ENCODE peak calls at places on chromosome 14, in ten cellular contexts. W is lower leg skin, F is AG10803, Z is tibial nerve, Y is AG09309, X is cardiac fibroblast, M is OCI-LY7, T is astrocyte, H is cardiac muscle cell, G is breast epithelium. K is an unnamed sample.

GRCh38 chr14:55416866-55417265 is 5.2 kb upstream of the ATG14 start:
- DNase-seq in W (no peak), F (no peak), Z (no peak), Y (no peak), X (peak), M (peak), T (no peak), H (peak), G (no peak), K (peak)

GRCh38 chr14:89425931-89426330 is 8.9 kb upstream of the FOXN3 start:
- DNase-seq in W (no peak), F (peak), Z (no peak), Y (peak), X (peak), M (no peak), T (peak), H (no peak), G (no peak), K (peak)

GRCh38 chr14:101761881-101762529 is 496 bp downstream of the PPP2R5C start:
- DNase-seq in W (peak), F (no peak), Z (no peak), Y (no peak), X (peak), M (peak), T (no peak), H (peak), G (no peak), K (no peak)

GRCh38 chr14:29458547-29458946 is 469.1 kb downstream of the PRKD1 start:
- DNase-seq in W (no peak), F (no peak), Z (no peak), Y (no peak), X (no peak), M (no peak), T (peak), H (no peak), G (no peak), K (no peak)

GRCh38 chr14:69079188-69079742 is 73.7 kb downstream of the DCAF5 start:
- DNase-seq in W (no peak), F (peak), Z (no peak), Y (no peak), X (peak), M (no peak), T (peak), H (no peak), G (no peak), K (peak)

GRCh38 chr14:99133563-99134332 is 138.2 kb downstream of the BCL11B start:
- DNase-seq in W (peak), F (no peak), Z (no peak), Y (no peak), X (no peak), M (no peak), T (no peak), H (no peak), G (peak), K (no peak)

GRCh38 chr14:36884049-36884448 is 222.4 kb downstream of the PAX9 start:
- DNase-seq in W (no peak), F (no peak), Z (no peak), Y (no peak), X (no peak), M (no peak), T (no peak), H (no peak), G (no peak), K (no peak)

GRCh38 chr14:74469548-74470518 is 23.3 kb downstream of the NPC2 start:
- DNase-seq in W (no peak), F (no peak), Z (no peak), Y (no peak), X (no peak), M (no peak), T (no peak), H (no peak), G (no peak), K (no peak)

GRCh38 chr14:70893842-70894237 is 13.4 kb upstream of the PCNX1 start:
- DNase-seq in W (no peak), F (no peak), Z (no peak), Y (no peak), X (no peak), M (no peak), T (no peak), H (no peak), G (no peak), K (no peak)

GRCh38 chr14:70665448-70666363 is 24.0 kb downstream of the TTC9 start:
- DNase-seq in W (no peak), F (peak), Z (no peak), Y (no peak), X (no peak), M (peak), T (no peak), H (no peak), G (peak), K (no peak)

GRCh38 chr14:67719866-67720265 is 18.2 kb downstream of the RDH12 start:
- DNase-seq in W (no peak), F (no peak), Z (no peak), Y (no peak), X (no peak), M (no peak), T (no peak), H (no peak), G (no peak), K (peak)

GRCh38 chr14:100341301-100342031 is 18.3 kb downstream of the SLC25A47 start:
- DNase-seq in W (peak), F (peak), Z (no peak), Y (peak), X (peak), M (peak), T (peak), H (no peak), G (no peak), K (peak)

GRCh38 chr14:87745507-87746118 is 247.4 kb downstream of the GALC start:
- DNase-seq in W (no peak), F (peak), Z (no peak), Y (no peak), X (peak), M (peak), T (peak), H (peak), G (no peak), K (peak)

GRCh38 chr14:87916886-87917275 is 76.1 kb downstream of the GALC start:
- DNase-seq in W (no peak), F (no peak), Z (no peak), Y (no peak), X (no peak), M (no peak), T (no peak), H (no peak), G (no peak), K (no peak)

GRCh38 chr14:73526036-73526984 is 10.6 kb upstream of the ACOT1 start:
- DNase-seq in W (no peak), F (peak), Z (no peak), Y (no peak), X (peak), M (no peak), T (peak), H (no peak), G (peak), K (no peak)

GRCh38 chr14:31206536-31207286 is 882 bp downstream of the HECTD1 start:
- DNase-seq in W (peak), F (peak), Z (no peak), Y (no peak), X (peak), M (peak), T (peak), H (peak), G (no peak), K (peak)

GRCh38 chr14:49999216-49999761 is 106.4 kb downstream of the ARF6 start:
- DNase-seq in W (peak), F (peak), Z (peak), Y (no peak), X (peak), M (peak), T (peak), H (no peak), G (peak), K (peak)

GRCh38 chr14:96097752-96098151 is 58.6 kb downstream of the C14orf132 start:
- DNase-seq in W (peak), F (no peak), Z (no peak), Y (no peak), X (no peak), M (no peak), T (no peak), H (no peak), G (no peak), K (no peak)

DNA sequence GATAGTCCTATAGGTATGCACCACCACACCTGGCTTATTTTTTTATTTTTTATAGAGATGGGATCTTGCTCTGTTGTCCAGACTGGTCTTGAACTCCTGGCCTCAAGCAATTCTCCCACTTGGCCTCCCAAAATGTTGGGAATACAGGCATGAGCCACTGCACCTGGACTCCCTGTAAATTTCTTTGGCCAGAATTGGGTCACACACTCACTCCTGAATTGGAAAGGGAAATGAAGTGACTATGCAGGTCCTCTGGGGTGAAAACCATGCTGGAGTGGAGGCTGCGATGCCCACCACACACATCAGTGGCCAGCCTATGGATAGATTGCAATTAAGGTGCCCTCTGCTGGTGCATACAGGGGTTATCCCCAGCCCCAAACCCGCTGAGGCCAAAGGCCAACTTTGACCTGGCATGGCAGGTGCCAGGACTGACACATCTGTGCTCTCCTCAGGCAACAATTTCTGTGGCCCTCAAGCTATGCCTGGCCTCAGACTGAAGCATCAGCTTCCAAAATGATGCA is 125.6 kb downstream of the SLC38A6 start:
- DNase-seq in W (no peak), F (no peak), Z (no peak), Y (no peak), X (no peak), M (peak), T (no peak), H (no peak), G (no peak), K (no peak)
- TF ChIP-seq CTCF in W (no peak), F (peak), Z (no peak), Y (peak), X (peak), M (peak), T (peak), H (peak), G (no peak), K (peak)

GRCh38 chr14:57753821-57754220 is 112.1 kb downstream of the SLC35F4 start:
- DNase-seq in W (no peak), F (no peak), Z (no peak), Y (no peak), X (no peak), M (no peak), T (no peak), H (no peak), G (no peak), K (no peak)
- H3K4me3 ChIP-seq in W (no peak), F (no peak), Z (no peak), Y (no peak), X (no peak), M (no peak), T (no peak), H (no peak), G (no peak), K (no peak)

GRCh38 chr14:75885829-75886228 is 96.0 kb downstream of the TGFB3 start:
- DNase-seq in W (no peak), F (peak), Z (no peak), Y (no peak), X (peak), M (no peak), T (peak), H (no peak), G (no peak), K (peak)

GRCh38 chr14:75881986-75882385 is 99.8 kb downstream of the TGFB3 start:
- DNase-seq in W (no peak), F (peak), Z (no peak), Y (no peak), X (no peak), M (no peak), T (no peak), H (no peak), G (no peak), K (no peak)

GRCh38 chr14:75886661-75887348 is 95.0 kb downstream of the TGFB3 start:
- DNase-seq in W (no peak), F (peak), Z (no peak), Y (no peak), X (peak), M (no peak), T (no peak), H (no peak), G (no peak), K (peak)

GRCh38 chr14:75880512-75880911 is 101.3 kb downstream of the TGFB3 start:
- DNase-seq in W (no peak), F (no peak), Z (no peak), Y (no peak), X (no peak), M (no peak), T (no peak), H (no peak), G (no peak), K (no peak)

GRCh38 chr14:75884198-75884611 is 97.6 kb downstream of the TGFB3 start:
- DNase-seq in W (no peak), F (peak), Z (no peak), Y (peak), X (peak), M (no peak), T (peak), H (no peak), G (no peak), K (peak)
- TF ChIP-seq CTCF in W (no peak), F (peak), Z (no peak), Y (peak), X (peak), M (peak), T (peak), H (peak), G (no peak), K (peak)

GRCh38 chr14:91866511-91867295 is 633 bp downstream of the TC2N start:
- DNase-seq in W (no peak), F (no peak), Z (no peak), Y (no peak), X (no peak), M (no peak), T (no peak), H (no peak), G (no peak), K (no peak)
- H3K4me3 ChIP-seq in W (no peak), F (no peak), Z (peak), Y (no peak), X (no peak), M (no peak), T (no peak), H (no peak), G (no peak), K (no peak)

GRCh38 chr14:32513571-32514009 is 184.5 kb downstream of the AKAP6 start:
- DNase-seq in W (no peak), F (peak), Z (no peak), Y (no peak), X (peak), M (no peak), T (no peak), H (no peak), G (no peak), K (peak)
- TF ChIP-seq CTCF in W (no peak), F (peak), Z (peak), Y (peak), X (peak), M (peak), T (peak), H (peak), G (peak), K (peak)

DNA sequence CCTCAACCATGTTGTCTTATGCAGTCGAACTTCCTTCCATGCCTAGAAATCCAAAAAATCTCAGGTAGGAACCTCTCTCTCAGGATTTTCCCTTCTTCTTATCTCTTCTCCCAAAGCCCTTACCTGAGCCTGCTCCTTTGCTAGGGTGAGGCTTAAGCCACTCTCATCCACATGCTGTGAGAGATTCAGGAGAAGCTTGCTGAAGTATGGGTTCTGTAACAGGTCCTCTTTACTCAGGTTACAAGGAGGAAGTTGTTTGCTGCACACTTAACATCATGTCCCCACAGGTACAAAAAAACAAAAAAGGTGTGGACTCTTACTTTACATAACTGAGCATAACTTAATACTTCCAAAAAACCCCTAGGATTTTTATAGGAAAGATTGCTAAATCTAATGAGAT is 4.5 kb downstream of the HAUS4 start:
- DNase-seq in W (peak), F (no peak), Z (no peak), Y (no peak), X (no peak), M (no peak), T (no peak), H (no peak), G (no peak), K (no peak)
- H3K4me3 ChIP-seq in W (no peak), F (no peak), Z (no peak), Y (no peak), X (no peak), M (no peak), T (no peak), H (no peak), G (no peak), K (no peak)

GRCh38 chr14:103910262-103910935 is 17.9 kb upstream of the TDRD9 start:
- DNase-seq in W (peak), F (peak), Z (peak), Y (no peak), X (peak), M (peak), T (peak), H (peak), G (peak), K (peak)
- TF ChIP-seq CTCF in W (no peak), F (peak), Z (peak), Y (peak), X (peak), M (peak), T (peak), H (peak), G (peak), K (peak)

K was measured in fibroblast of pulmonary artery.